ENCODE peak calls at places on chromosomes 3 and 15, in six cellular contexts. One of them, this sample, is unnamed.

GRCh38 chr15:75620043-75620775 is 5.3 kb downstream of the SNUPN start:
- DNase-seq in endodermal cell: no peak
- DNase-seq in body of pancreas: peak; percentile 26
- DNase-seq in A673: peak; percentile 73
- DNase-seq in fibroblast of lung: peak; percentile 75
- DNase-seq in mucosa of descending colon: no peak
- DNase-seq in this sample: no peak

GRCh38 chr3:141105828-141106628 is 54.9 kb downstream of the SPSB4 start:
- DNase-seq in body of pancreas: peak; percentile 88
- DNase-seq in mucosa of descending colon: no peak
- DNase-seq in A673: peak; percentile 84
- DNase-seq in fibroblast of lung: peak; percentile 91
- DNase-seq in endodermal cell: peak; percentile 89
- DNase-seq in this sample: no peak

GRCh38 chr3:126421573-126422119 is 26.9 kb downstream of the CFAP100 start:
- DNase-seq in A673: no peak
- DNase-seq in mucosa of descending colon: no peak
- DNase-seq in body of pancreas: no peak
- DNase-seq in fibroblast of lung: no peak
- DNase-seq in endodermal cell: peak; percentile 42
- DNase-seq in this sample: no peak

GRCh38 chr3:155391583-155391982 is 98.1 kb upstream of the STRIT1 start:
- DNase-seq in endodermal cell: no peak
- DNase-seq in fibroblast of lung: peak; percentile 53
- DNase-seq in A673: peak; percentile 86
- DNase-seq in mucosa of descending colon: no peak
- DNase-seq in body of pancreas: peak; percentile 38
- DNase-seq in this sample: no peak

GRCh38 chr3:14063152-14063551 is 61.5 kb downstream of the CHCHD4 start:
- DNase-seq in body of pancreas: no peak
- DNase-seq in endodermal cell: no peak
- DNase-seq in A673: no peak
- DNase-seq in fibroblast of lung: no peak
- DNase-seq in mucosa of descending colon: no peak
- DNase-seq in this sample: no peak

GRCh38 chr3:71984843-71985594 is 200.1 kb upstream of the PROK2 start:
- DNase-seq in body of pancreas: peak; percentile 22
- DNase-seq in fibroblast of lung: no peak
- DNase-seq in mucosa of descending colon: no peak
- DNase-seq in A673: no peak
- DNase-seq in endodermal cell: no peak
- DNase-seq in this sample: no peak

GRCh38 chr15:89442671-89443307 is 53.6 kb downstream of the RHCG start:
- DNase-seq in A673: peak; percentile 80
- DNase-seq in endodermal cell: peak; percentile 96
- DNase-seq in mucosa of descending colon: no peak
- DNase-seq in fibroblast of lung: peak; percentile 20
- DNase-seq in body of pancreas: peak; percentile 72
- DNase-seq in this sample: no peak

GRCh38 chr3:65884072-65884471 is 154.6 kb downstream of the MAGI1 start:
- DNase-seq in body of pancreas: no peak
- DNase-seq in fibroblast of lung: no peak
- DNase-seq in mucosa of descending colon: no peak
- DNase-seq in A673: no peak
- DNase-seq in endodermal cell: no peak
- DNase-seq in this sample: no peak

GRCh38 chr15:63038926-63039673 is 3.4 kb upstream of the TPM1 start:
- DNase-seq in mucosa of descending colon: no peak
- DNase-seq in body of pancreas: no peak
- DNase-seq in endodermal cell: no peak
- DNase-seq in fibroblast of lung: no peak
- DNase-seq in A673: no peak
- DNase-seq in this sample: no peak

DNA sequence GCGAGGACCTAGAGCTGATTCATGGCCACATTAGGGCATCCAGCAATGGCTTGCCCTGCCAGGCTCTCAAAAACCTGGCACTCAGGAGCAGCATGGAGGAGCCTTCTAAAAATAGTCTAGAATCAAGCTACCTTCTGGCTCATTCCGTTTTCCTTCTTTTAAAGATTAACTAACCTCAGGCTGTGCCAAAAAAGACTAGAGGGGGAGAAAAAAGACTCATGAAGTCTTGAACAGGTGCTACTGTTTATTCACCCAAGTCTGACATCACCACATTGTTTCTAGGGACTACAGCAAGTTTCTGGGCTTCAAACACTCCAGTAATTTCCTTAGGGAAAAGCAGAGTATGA is 125.8 kb downstream of the TNIK start:
- DNase-seq in endodermal cell: no peak
- DNase-seq in fibroblast of lung: no peak
- DNase-seq in A673: no peak
- DNase-seq in body of pancreas: peak; percentile 91
- DNase-seq in mucosa of descending colon: no peak
- DNase-seq in this sample: no peak
- H3K4me1 ChIP-seq in endodermal cell: peaks cover 15% of the 10 kb centered on the region
- H3K4me1 ChIP-seq in fibroblast of lung: no peaks in the 10 kb centered on the region
- H3K4me1 ChIP-seq in A673: no peaks in the 10 kb centered on the region
- H3K4me1 ChIP-seq in body of pancreas: peaks cover 49% of the 10 kb centered on the region
- H3K4me1 ChIP-seq in mucosa of descending colon: peaks cover 16% of the 10 kb centered on the region
- H3K4me1 ChIP-seq in this sample: no peaks in the 10 kb centered on the region

DNA sequence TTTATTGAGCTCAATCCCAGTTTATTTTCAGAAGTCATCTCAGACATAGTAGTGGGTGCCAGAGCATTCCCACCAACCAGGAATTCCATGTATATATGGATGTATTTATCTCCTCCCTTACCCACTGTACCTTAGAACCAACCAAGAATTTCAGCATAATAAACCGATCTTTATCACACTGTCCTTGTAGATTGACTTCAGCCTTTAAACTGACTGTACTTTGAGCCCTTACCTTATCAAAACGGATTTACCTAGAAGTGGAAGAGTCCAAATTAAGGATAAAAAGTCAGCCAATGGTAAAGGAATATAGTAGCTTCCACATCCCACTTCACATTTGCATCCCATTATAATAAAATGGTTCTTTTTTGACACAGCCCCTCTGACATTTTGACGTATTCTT is 37.9 kb downstream of the GATM start:
- DNase-seq in A673: no peak
- DNase-seq in body of pancreas: no peak
- DNase-seq in endodermal cell: no peak
- DNase-seq in fibroblast of lung: no peak
- DNase-seq in mucosa of descending colon: no peak
- DNase-seq in this sample: no peak
- H3K4me1 ChIP-seq in A673: no peaks in the 10 kb centered on the region
- H3K4me1 ChIP-seq in body of pancreas: peaks cover 86% of the 10 kb centered on the region
- H3K4me1 ChIP-seq in endodermal cell: peaks cover 13% of the 10 kb centered on the region
- H3K4me1 ChIP-seq in fibroblast of lung: no peaks in the 10 kb centered on the region
- H3K4me1 ChIP-seq in mucosa of descending colon: peaks cover 8% of the 10 kb centered on the region
- H3K4me1 ChIP-seq in this sample: no peaks in the 10 kb centered on the region

DNA sequence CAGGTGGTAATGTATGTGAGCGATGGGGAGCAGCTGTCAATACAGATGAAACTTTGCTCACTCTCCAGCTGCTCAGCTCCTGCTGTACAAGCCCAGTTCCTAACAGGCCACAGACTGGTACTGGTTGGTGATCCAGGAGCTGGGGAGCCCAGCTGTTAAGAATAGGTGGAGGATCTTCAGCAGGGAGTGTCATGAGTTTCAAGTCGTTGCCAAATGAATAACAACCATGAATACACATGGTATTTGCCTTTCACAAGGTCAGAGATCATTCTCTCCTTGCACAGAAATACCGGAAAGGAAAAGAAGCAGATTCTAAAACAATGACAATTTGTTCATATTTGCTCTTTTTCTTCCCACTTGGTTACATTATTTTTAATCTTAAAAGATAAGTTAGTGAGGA is 5.1 kb downstream of the PLSCR1 start:
- DNase-seq in fibroblast of lung: no peak
- DNase-seq in A673: no peak
- DNase-seq in body of pancreas: no peak
- DNase-seq in mucosa of descending colon: no peak
- DNase-seq in endodermal cell: no peak
- DNase-seq in this sample: no peak
- H3K4me1 ChIP-seq in fibroblast of lung: peaks cover 2% of the 10 kb centered on the region
- H3K4me1 ChIP-seq in A673: peaks cover 22% of the 10 kb centered on the region
- H3K4me1 ChIP-seq in body of pancreas: peaks cover 54% of the 10 kb centered on the region
- H3K4me1 ChIP-seq in mucosa of descending colon: peaks cover 20% of the 10 kb centered on the region
- H3K4me1 ChIP-seq in endodermal cell: peaks cover 9% of the 10 kb centered on the region
- H3K4me1 ChIP-seq in this sample: peaks cover 28% of the 10 kb centered on the region

GRCh38 chr3:105829879-105830622 is 38.8 kb downstream of the CBLB start:
- DNase-seq in fibroblast of lung: peak; percentile 44
- DNase-seq in mucosa of descending colon: no peak
- DNase-seq in endodermal cell: no peak
- DNase-seq in A673: no peak
- DNase-seq in body of pancreas: no peak
- DNase-seq in this sample: no peak

GRCh38 chr3:105827959-105828358 is 40.9 kb downstream of the CBLB start:
- DNase-seq in fibroblast of lung: peak; percentile 93
- DNase-seq in endodermal cell: peak; percentile 69
- DNase-seq in A673: peak; percentile 81
- DNase-seq in mucosa of descending colon: no peak
- DNase-seq in body of pancreas: peak; percentile 18
- DNase-seq in this sample: no peak

GRCh38 chr3:105830836-105831235 is 38.0 kb downstream of the CBLB start:
- DNase-seq in fibroblast of lung: no peak
- DNase-seq in body of pancreas: no peak
- DNase-seq in A673: no peak
- DNase-seq in mucosa of descending colon: no peak
- DNase-seq in endodermal cell: no peak
- DNase-seq in this sample: no peak

GRCh38 chr3:105828703-105829102 is 40.1 kb downstream of the CBLB start:
- DNase-seq in fibroblast of lung: no peak
- DNase-seq in endodermal cell: no peak
- DNase-seq in A673: no peak
- DNase-seq in mucosa of descending colon: no peak
- DNase-seq in body of pancreas: no peak
- DNase-seq in this sample: no peak

DNA sequence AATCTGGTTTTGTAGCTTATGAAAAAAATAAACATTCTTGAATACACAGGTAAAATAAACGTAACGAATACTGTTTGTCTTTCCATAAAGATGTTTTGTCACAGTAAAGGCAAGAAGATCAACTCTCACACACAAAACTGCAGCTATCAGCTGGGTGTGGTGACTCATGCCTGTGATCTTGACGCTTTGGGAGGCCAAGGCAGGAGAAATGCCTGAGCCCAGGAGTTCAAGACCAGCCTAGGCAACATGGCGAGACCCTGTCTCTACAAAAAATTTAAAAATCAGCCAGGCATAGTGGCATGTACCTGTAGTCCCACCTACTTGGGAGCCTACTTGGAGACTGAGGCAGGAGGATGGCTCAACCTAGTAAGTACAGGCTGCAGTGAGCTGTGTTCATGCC is 39.6 kb downstream of the CBLB start:
- DNase-seq in fibroblast of lung: no peak
- DNase-seq in endodermal cell: no peak
- DNase-seq in mucosa of descending colon: no peak
- DNase-seq in body of pancreas: no peak
- DNase-seq in A673: no peak
- DNase-seq in this sample: no peak
- H3K4me1 ChIP-seq in fibroblast of lung: no peaks in the 10 kb centered on the region
- H3K4me1 ChIP-seq in endodermal cell: no peaks in the 10 kb centered on the region
- H3K4me1 ChIP-seq in mucosa of descending colon: peaks cover 16% of the 10 kb centered on the region
- H3K4me1 ChIP-seq in body of pancreas: no peaks in the 10 kb centered on the region
- H3K4me1 ChIP-seq in A673: peaks cover 4% of the 10 kb centered on the region
- H3K4me1 ChIP-seq in this sample: peaks cover 27% of the 10 kb centered on the region